ENCODE peak calls at places on chromosomes 11 and 22, in six cellular contexts. U is WTC11, V is type B pancreatic cell, Y is foreskin keratinocyte, O is fibroblast of pulmonary artery, Q is BE2C. A is an unnamed sample.

GRCh38 chr22:45582955-45583320 is 80.3 kb downstream of the FBLN1 start:
- DNase-seq in O (no peak), Y (no peak), Q (no peak), V (no peak), U (no peak), A (no peak)

GRCh38 chr11:65539401-65540289 is 14.8 kb downstream of the SCYL1 start:
- DNase-seq in Q (no peak), V (no peak), U (peak), O (no peak), Y (peak), A (no peak)

GRCh38 chr11:66022401-66023185 is 3.7 kb downstream of the CATSPER1 start:
- DNase-seq in Q (peak), U (peak), V (peak), Y (peak), O (peak), A (peak)

GRCh38 chr11:118625976-118626375 is 18.6 kb downstream of the PHLDB1 start:
- DNase-seq in V (no peak), U (no peak), Q (peak), O (no peak), Y (no peak), A (no peak)

GRCh38 chr11:2813141-2813908 is 72.2 kb downstream of the CDKN1C start:
- DNase-seq in Q (no peak), U (no peak), O (peak), V (no peak), Y (no peak), A (no peak)

GRCh38 chr22:36731916-36732315 is 28.4 kb upstream of the CACNG2 start:
- DNase-seq in O (no peak), U (no peak), Y (no peak), Q (no peak), V (peak), A (no peak)

GRCh38 chr11:58576792-58577440 is 1.3 kb upstream of the LPXN start:
- DNase-seq in Y (peak), U (no peak), V (no peak), Q (no peak), O (peak), A (peak)

GRCh38 chr11:30586251-30587144 is at the start of gene MPPED2:
- DNase-seq in Q (peak), O (no peak), Y (no peak), U (peak), V (peak), A (no peak)

GRCh38 chr22:49302530-49302929 is 525.1 kb downstream of the BRD1 start:
- DNase-seq in O (no peak), U (no peak), Y (no peak), V (no peak), Q (no peak), A (no peak)

GRCh38 chr11:119509969-119510401 is 87.0 kb upstream of the THY1 start:
- DNase-seq in U (no peak), V (no peak), O (peak), Q (peak), Y (peak), A (peak)

GRCh38 chr11:554428-554823 is 6.1 kb downstream of the LMNTD2 start:
- DNase-seq in O (no peak), Q (no peak), U (no peak), Y (no peak), V (no peak), A (no peak)

GRCh38 chr22:30396871-30397655 is at the start of gene SEC14L2:
- DNase-seq in V (no peak), Q (peak), Y (peak), U (peak), O (peak), A (peak)

GRCh38 chr11:5351208-5351607 is at the start of gene OR51B6:
- DNase-seq in O (no peak), U (no peak), Q (no peak), Y (no peak), V (no peak), A (no peak)

GRCh38 chr11:63919267-63920125 is 2.5 kb upstream of the RCOR2 start:
- DNase-seq in Q (peak), O (no peak), Y (no peak), U (peak), V (no peak), A (no peak)

GRCh38 chr11:65435981-65436411 is 13.4 kb downstream of the NEAT1 start:
- DNase-seq in V (peak), Y (peak), U (no peak), O (peak), Q (no peak), A (peak)

GRCh38 chr11:110366234-110366633 is 63.5 kb upstream of the FDX1 start:
- DNase-seq in Y (peak), V (no peak), Q (peak), U (no peak), O (peak), A (peak)

GRCh38 chr11:75765116-75765515 is 3.5 kb upstream of the DGAT2 start:
- DNase-seq in U (no peak), V (no peak), Y (no peak), Q (no peak), O (no peak), A (no peak)

GRCh38 chr11:3605279-3605662 is 36.5 kb downstream of the ART5 start:
- DNase-seq in V (no peak), U (no peak), O (no peak), Q (no peak), Y (no peak), A (no peak)

GRCh38 chr11:67262731-67263675 is 3.3 kb upstream of the GRK2 start:
- DNase-seq in Y (peak), U (peak), Q (peak), V (no peak), O (peak), A (peak)

GRCh38 chr11:19842505-19842904 is 129.9 kb downstream of the NAV2 start:
- DNase-seq in Y (no peak), Q (no peak), U (no peak), V (no peak), O (no peak), A (no peak)
- TF ChIP-seq CTCF in Y (no peak), Q (no peak), U (no peak), V (no peak), O (no peak), A (no peak)

GRCh38 chr11:77548552-77549439 is 41.0 kb upstream of the AQP11 start:
- DNase-seq in V (no peak), U (no peak), Y (no peak), O (no peak), Q (no peak), A (no peak)

GRCh38 chr11:77542296-77542695 is 47.5 kb upstream of the AQP11 start:
- DNase-seq in U (no peak), O (peak), Q (no peak), Y (peak), V (no peak), A (no peak)

GRCh38 chr11:77547047-77547836 is 42.5 kb upstream of the AQP11 start:
- DNase-seq in O (no peak), Q (no peak), Y (no peak), V (no peak), U (no peak), A (no peak)

GRCh38 chr11:77547863-77548551 is 41.7 kb upstream of the AQP11 start:
- DNase-seq in Y (peak), V (no peak), Q (peak), O (peak), U (peak), A (peak)
- TF ChIP-seq CTCF in Y (peak), V (peak), Q (peak), O (peak), U (peak), A (peak)

GRCh38 chr22:35363571-35364086 is 17.3 kb upstream of the HMOX1 start:
- DNase-seq in U (no peak), O (no peak), V (no peak), Q (no peak), Y (no peak), A (no peak)

GRCh38 chr22:35368386-35368785 is 12.5 kb upstream of the HMOX1 start:
- DNase-seq in U (no peak), O (no peak), Y (no peak), Q (no peak), V (no peak), A (no peak)

GRCh38 chr22:35369996-35370395 is 10.9 kb upstream of the HMOX1 start:
- DNase-seq in U (no peak), V (no peak), Y (no peak), Q (no peak), O (no peak), A (no peak)

GRCh38 chr22:35367331-35367886 is 13.5 kb upstream of the HMOX1 start:
- DNase-seq in Y (no peak), Q (no peak), V (no peak), O (no peak), U (no peak), A (no peak)
- TF ChIP-seq CTCF in Y (no peak), Q (no peak), V (no peak), O (no peak), U (no peak), A (no peak)

GRCh38 chr22:44430716-44431115 is 67.3 kb downstream of the RTL6 start:
- DNase-seq in Q (no peak), V (no peak), U (no peak), Y (no peak), O (no peak), A (no peak)

GRCh38 chr22:44431256-44431655 is 66.8 kb downstream of the RTL6 start:
- DNase-seq in Y (no peak), O (no peak), V (no peak), Q (no peak), U (no peak), A (no peak)

GRCh38 chr22:44427506-44428470 is 70.2 kb downstream of the RTL6 start:
- DNase-seq in V (no peak), U (no peak), Y (no peak), O (no peak), Q (no peak), A (no peak)

GRCh38 chr22:44428941-44429615 is 69.0 kb downstream of the RTL6 start:
- DNase-seq in V (no peak), Q (no peak), Y (no peak), O (no peak), U (no peak), A (no peak)

GRCh38 chr22:44429941-44430587 is 68.0 kb downstream of the RTL6 start:
- DNase-seq in Q (no peak), V (no peak), U (no peak), Y (no peak), O (no peak), A (no peak)
- TF ChIP-seq CTCF in Q (no peak), V (no peak), U (no peak), Y (no peak), O (no peak), A (no peak)

GRCh38 chr11:92964471-92964870 is 5.0 kb upstream of the MTNR1B start:
- DNase-seq in U (no peak), Q (no peak), Y (peak), V (no peak), O (no peak), A (peak)

GRCh38 chr11:92965196-92965595 is 4.3 kb upstream of the MTNR1B start:
- DNase-seq in Y (no peak), O (no peak), U (no peak), V (no peak), Q (no peak), A (no peak)

GRCh38 chr11:92955900-92956299 is 13.6 kb upstream of the MTNR1B start:
- DNase-seq in U (no peak), Y (peak), O (no peak), V (no peak), Q (no peak), A (peak)

GRCh38 chr11:92962444-92962843 is 7.0 kb upstream of the MTNR1B start:
- DNase-seq in U (no peak), Q (no peak), V (no peak), Y (no peak), O (no peak), A (no peak)

GRCh38 chr11:92960886-92961285 is 8.6 kb upstream of the MTNR1B start:
- DNase-seq in O (no peak), U (no peak), V (no peak), Y (no peak), Q (no peak), A (peak)
- TF ChIP-seq CTCF in O (no peak), U (no peak), V (no peak), Y (no peak), Q (no peak), A (no peak)